ENCODE peak calls at places on chromosome 3, in six cellular contexts. M is colonic mucosa, N is right atrium auricular region, O is NB4, T is MCF 10A, Q is bronchial epithelial cell. D is an unnamed sample.

GRCh38 chr3:187783098-187783497 is 37.8 kb upstream of the BCL6 start:
- DNase-seq in M (no peak), N (no peak), O (peak), T (peak), Q (peak), D (no peak)

GRCh38 chr3:177150970-177151627 is 46.2 kb downstream of the TBL1XR1 start:
- DNase-seq in M (no peak), N (no peak), O (no peak), T (peak), Q (peak), D (no peak)

GRCh38 chr3:105656607-105657504 is 212.0 kb downstream of the CBLB start:
- DNase-seq in M (no peak), N (no peak), O (no peak), T (no peak), Q (no peak), D (peak)

GRCh38 chr3:184508938-184509337 is 52.6 kb upstream of the EPHB3 start:
- DNase-seq in M (no peak), N (no peak), O (no peak), T (no peak), Q (no peak), D (no peak)

GRCh38 chr3:62884041-62884870 is 9.0 kb upstream of the CADPS start:
- DNase-seq in M (no peak), N (no peak), O (no peak), T (no peak), Q (no peak), D (no peak)

GRCh38 chr3:117045143-117045542 is 335.6 kb downstream of the TUSC7 start:
- DNase-seq in M (peak), N (no peak), O (no peak), T (no peak), Q (peak), D (no peak)

GRCh38 chr3:108602249-108602934 is 12.9 kb downstream of the DZIP3 start:
- DNase-seq in M (no peak), N (no peak), O (no peak), T (no peak), Q (no peak), D (no peak)

GRCh38 chr3:188421151-188421821 is 267.3 kb downstream of the LPP start:
- DNase-seq in M (no peak), N (no peak), O (no peak), T (peak), Q (peak), D (no peak)

GRCh38 chr3:41369838-41370237 is 170.5 kb downstream of the CTNNB1 start:
- DNase-seq in M (no peak), N (no peak), O (no peak), T (no peak), Q (no peak), D (no peak)

GRCh38 chr3:103083848-103084631 is 649.2 kb downstream of the ZPLD1 start:
- DNase-seq in M (no peak), N (no peak), O (no peak), T (no peak), Q (no peak), D (no peak)

GRCh38 chr3:30081904-30082303 is 524.5 kb upstream of the TGFBR2 start:
- DNase-seq in M (peak), N (no peak), O (no peak), T (no peak), Q (no peak), D (no peak)

GRCh38 chr3:128875556-128876120 is 3.8 kb upstream of the ACAD9 start:
- DNase-seq in M (peak), N (no peak), O (peak), T (no peak), Q (peak), D (peak)

GRCh38 chr3:137121704-137122314 is 164.0 kb downstream of the IL20RB start:
- DNase-seq in M (peak), N (no peak), O (peak), T (peak), Q (peak), D (peak)

GRCh38 chr3:189914799-189915198 is 205.9 kb downstream of the P3H2 start:
- DNase-seq in M (no peak), N (no peak), O (peak), T (peak), Q (peak), D (no peak)

GRCh38 chr3:24640330-24640877 is 145.8 kb upstream of the THRB start:
- DNase-seq in M (peak), N (no peak), O (peak), T (peak), Q (peak), D (no peak)

DNA sequence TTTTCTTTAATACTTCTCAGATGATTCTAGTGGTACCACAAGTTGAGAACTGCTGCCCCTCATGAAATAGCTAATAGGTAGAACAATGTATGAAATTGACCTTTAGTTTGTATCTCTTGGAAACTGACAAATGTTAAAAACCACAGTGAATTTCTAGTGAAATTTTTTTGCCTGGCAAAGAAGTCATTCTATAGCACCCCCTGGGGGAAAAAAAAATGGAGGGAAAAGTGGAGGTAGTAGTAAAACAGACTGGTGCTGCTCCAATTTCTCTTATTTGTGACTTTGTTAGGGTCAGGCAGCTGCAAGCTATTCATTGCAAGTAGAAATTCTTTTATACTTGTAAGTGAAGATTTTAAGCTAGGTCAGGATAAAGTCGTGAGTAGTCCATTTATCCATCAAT is 605.0 kb downstream of the NLGN1 start:
- DNase-seq in M (no peak), N (no peak), O (peak), T (peak), Q (no peak), D (no peak)
- TF ChIP-seq CTCF in M (no peak), N (no peak), O (no peak), T (peak), Q (peak), D (no peak)

GRCh38 chr3:72214065-72215048 is 429.4 kb upstream of the PROK2 start:
- DNase-seq in M (no peak), N (no peak), O (no peak), T (no peak), Q (no peak), D (no peak)

GRCh38 chr3:72219752-72220151 is 434.8 kb upstream of the PROK2 start:
- DNase-seq in M (no peak), N (no peak), O (no peak), T (no peak), Q (no peak), D (no peak)

GRCh38 chr3:72213296-72214064 is 428.5 kb upstream of the PROK2 start:
- DNase-seq in M (no peak), N (no peak), O (no peak), T (no peak), Q (no peak), D (no peak)

GRCh38 chr3:72212396-72212795 is 427.4 kb upstream of the PROK2 start:
- DNase-seq in M (no peak), N (no peak), O (no peak), T (no peak), Q (no peak), D (no peak)

GRCh38 chr3:72217570-72217969 is 432.6 kb upstream of the PROK2 start:
- DNase-seq in M (no peak), N (no peak), O (no peak), T (no peak), Q (no peak), D (no peak)
- TF ChIP-seq CTCF in M (no peak), N (no peak), O (no peak), T (no peak), Q (no peak), D (no peak)

DNA sequence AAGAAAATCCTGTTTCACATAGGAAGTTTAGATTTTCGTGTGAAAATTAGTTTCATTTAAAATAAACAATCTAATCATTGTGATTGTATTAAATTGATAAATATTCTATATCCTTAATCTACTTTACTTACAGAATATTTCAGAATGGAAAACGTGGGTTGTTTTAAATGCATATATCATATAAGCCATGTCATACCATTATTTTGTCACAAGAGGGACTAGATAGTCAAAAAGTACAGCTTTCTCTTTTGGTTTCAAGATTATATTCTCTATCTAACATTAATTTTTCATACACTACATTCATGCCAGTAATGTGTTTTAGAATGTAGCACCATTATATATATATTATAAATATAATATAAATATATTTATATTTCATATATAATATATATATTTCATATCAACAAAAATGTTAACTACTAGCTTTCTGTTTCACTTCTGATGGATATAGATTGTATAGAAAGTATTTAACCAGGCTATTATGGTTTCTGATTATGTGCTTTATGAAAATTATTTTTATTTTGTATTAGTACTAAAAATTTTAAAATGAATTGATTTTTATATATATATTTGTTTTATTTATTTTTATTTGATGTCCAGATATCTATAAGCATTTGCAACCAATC is 45.3 kb downstream of the OSTN start:
- DNase-seq in M (no peak), N (no peak), O (no peak), T (peak), Q (peak), D (no peak)
- TF ChIP-seq CTCF in M (peak), N (peak), O (no peak), T (no peak), Q (peak), D (no peak)

GRCh38 chr3:98333989-98334606 is 19.6 kb upstream of the OR5K4 start:
- DNase-seq in M (no peak), N (no peak), O (no peak), T (no peak), Q (no peak), D (no peak)
- TF ChIP-seq CTCF in M (no peak), N (no peak), O (no peak), T (no peak), Q (no peak), D (no peak)

GRCh38 chr3:100737334-100737733 is 28.0 kb downstream of the TFG start:
- DNase-seq in M (no peak), N (no peak), O (peak), T (peak), Q (peak), D (no peak)
- TF ChIP-seq CTCF in M (no peak), N (peak), O (peak), T (peak), Q (peak), D (no peak)

GRCh38 chr3:75237041-75237775 is 426.9 kb upstream of the FRG2C start:
- DNase-seq in M (no peak), N (no peak), O (no peak), T (no peak), Q (no peak), D (no peak)

DNA sequence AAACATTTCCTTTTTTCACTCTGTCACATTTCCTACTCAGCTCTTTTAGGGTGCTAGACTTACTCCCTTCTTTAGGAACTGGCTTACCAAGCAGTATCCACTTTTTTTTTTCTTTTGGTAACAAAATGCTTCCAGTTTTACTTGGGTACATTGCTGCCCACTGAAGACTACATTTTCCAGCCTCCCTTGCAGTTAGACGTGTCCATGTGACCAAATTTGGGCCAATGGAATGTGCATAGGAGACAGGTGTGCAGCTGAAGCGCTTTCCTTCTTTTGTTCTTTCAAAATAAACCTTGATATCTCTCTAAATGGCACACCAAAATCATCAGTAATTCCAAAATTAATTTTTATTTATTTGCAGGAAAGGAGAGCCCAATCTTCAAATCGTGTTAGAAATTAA is 422.1 kb upstream of the FRG2C start:
- DNase-seq in M (no peak), N (no peak), O (no peak), T (no peak), Q (no peak), D (no peak)
- TF ChIP-seq CTCF in M (no peak), N (no peak), O (no peak), T (no peak), Q (no peak), D (no peak)

DNA sequence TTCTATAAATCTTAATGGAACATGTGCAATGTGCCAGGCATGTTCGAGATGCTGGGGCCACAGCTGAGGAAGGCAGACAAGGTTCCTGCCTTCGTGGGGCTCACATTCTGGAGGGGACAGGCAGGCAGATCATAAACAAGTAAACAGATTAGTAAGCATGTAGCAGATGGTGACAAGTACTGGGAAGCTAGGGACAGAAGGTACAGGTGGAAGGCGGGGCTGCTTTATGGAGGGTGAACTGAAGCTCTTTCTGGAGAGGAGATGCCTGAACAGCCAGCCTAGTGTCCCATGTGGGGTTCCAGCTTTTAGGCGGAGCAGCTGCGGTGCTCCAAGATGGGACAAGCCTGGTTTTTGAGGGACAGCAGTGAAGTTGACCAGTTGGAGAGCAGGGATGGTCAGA is 74.7 kb upstream of the SNRK start:
- DNase-seq in M (no peak), N (peak), O (no peak), T (no peak), Q (no peak), D (no peak)
- TF ChIP-seq CTCF in M (no peak), N (no peak), O (no peak), T (no peak), Q (no peak), D (no peak)

GRCh38 chr3:37546876-37547275 is 314.8 kb upstream of the CTDSPL start:
- DNase-seq in M (no peak), N (peak), O (peak), T (peak), Q (peak), D (peak)
- TF ChIP-seq CTCF in M (no peak), N (peak), O (peak), T (no peak), Q (peak), D (no peak)

GRCh38 chr3:160159806-160160205 is 65.4 kb upstream of the C3orf80 start:
- DNase-seq in M (no peak), N (no peak), O (no peak), T (no peak), Q (no peak), D (no peak)

GRCh38 chr3:160159346-160159745 is 65.9 kb upstream of the C3orf80 start:
- DNase-seq in M (no peak), N (no peak), O (no peak), T (no peak), Q (no peak), D (no peak)

GRCh38 chr3:160168290-160168689 is 56.9 kb upstream of the C3orf80 start:
- DNase-seq in M (no peak), N (no peak), O (no peak), T (no peak), Q (no peak), D (no peak)

GRCh38 chr3:160162440-160162839 is 62.8 kb upstream of the C3orf80 start:
- DNase-seq in M (no peak), N (no peak), O (no peak), T (no peak), Q (no peak), D (no peak)

DNA sequence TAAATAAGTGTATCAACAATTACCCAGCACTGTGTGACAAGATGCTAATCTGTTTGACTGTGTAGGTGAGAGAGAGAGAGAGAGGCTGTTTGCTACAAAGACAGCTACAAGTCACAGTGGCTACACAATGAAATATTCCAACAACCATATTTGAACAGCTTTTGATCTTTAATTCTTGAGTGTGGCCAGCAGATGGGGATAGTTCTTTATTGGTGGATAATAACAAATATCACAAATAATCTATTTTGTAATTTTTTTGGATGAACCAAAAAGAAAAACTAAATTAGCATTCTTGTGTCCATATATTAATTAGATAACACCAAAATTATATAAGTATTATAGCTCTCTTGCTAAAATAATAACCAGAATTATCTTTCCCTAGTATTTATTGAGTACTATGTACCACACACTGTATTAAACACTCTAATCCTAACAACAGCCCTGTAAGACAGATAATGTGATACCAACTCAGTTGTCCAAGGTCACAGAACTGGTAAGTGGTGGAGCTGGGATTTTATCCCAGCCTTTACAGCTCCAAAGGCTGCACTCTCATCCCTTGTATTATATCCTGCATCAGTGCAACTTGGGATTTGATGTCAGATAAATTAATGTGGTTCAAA is 61.9 kb upstream of the C3orf80 start:
- DNase-seq in M (no peak), N (no peak), O (peak), T (peak), Q (peak), D (no peak)
- TF ChIP-seq CTCF in M (peak), N (peak), O (no peak), T (peak), Q (no peak), D (peak)